ENCODE peak calls at places on chromosomes 4 and X, in seven cellular contexts. H, N, K, A, T, L and I are unnamed samples.

GRCh38 chrX:2708016-2708415 is 16.9 kb downstream of the CD99 start:
- DNase-seq in H (no peak), N (peak; percentile 40), K (no peak), A (no peak), T (peak; percentile 43), L (no peak), I (no peak)

GRCh38 chrX:121958886-121959285 is 911.5 kb downstream of the GLUD2 start:
- DNase-seq in H (no peak), N (no peak), K (no peak), A (no peak), T (peak; percentile 57), L (no peak), I (peak; percentile 27)

GRCh38 chr4:2714071-2714770 is 41.9 kb downstream of the TNIP2 start:
- DNase-seq in H (no peak), N (no peak), K (no peak), A (peak; percentile 71), T (no peak), L (no peak), I (peak; percentile 17)

GRCh38 chr4:163693776-163694175 is 199.3 kb downstream of the TMA16 start:
- DNase-seq in H (no peak), N (no peak), K (no peak), A (peak; percentile 87), T (peak; percentile 51), L (no peak), I (peak; percentile 92)

GRCh38 chr4:37799941-37800554 is 26.4 kb upstream of the PGM2 start:
- DNase-seq in H (no peak), N (no peak), K (no peak), A (peak; percentile 6), T (no peak), L (no peak), I (no peak)

GRCh38 chr4:183327827-183328226 is 5.6 kb upstream of the CLDN24 start:
- DNase-seq in H (no peak), N (no peak), K (no peak), A (no peak), T (no peak), L (no peak), I (no peak)

GRCh38 chrX:55767100-55767499 is 49.6 kb downstream of the RRAGB start:
- DNase-seq in H (no peak), N (no peak), K (no peak), A (peak; percentile 31), T (peak; percentile 9), L (no peak), I (peak; percentile 39)

GRCh38 chr4:117784266-117784665 is 250.0 kb upstream of the NDST3 start:
- DNase-seq in H (no peak), N (no peak), K (no peak), A (no peak), T (no peak), L (no peak), I (no peak)

GRCh38 chrX:146456058-146456457 is 353.5 kb upstream of the CXorf51B start:
- DNase-seq in H (no peak), N (no peak), K (no peak), A (no peak), T (no peak), L (no peak), I (no peak)

GRCh38 chr4:8471211-8471875 is 30.8 kb downstream of the TRMT44 start:
- DNase-seq in H (no peak), N (no peak), K (no peak), A (no peak), T (no peak), L (no peak), I (no peak)

GRCh38 chrX:39992300-39992699 is 105.5 kb downstream of the BCOR start:
- DNase-seq in H (no peak), N (no peak), K (no peak), A (no peak), T (no peak), L (no peak), I (no peak)

GRCh38 chrX:1582686-1583437 is 8.5 kb upstream of the AKAP17A start:
- DNase-seq in H (no peak), N (no peak), K (no peak), A (no peak), T (peak; percentile 52), L (peak; percentile 55), I (peak; percentile 18)

DNA sequence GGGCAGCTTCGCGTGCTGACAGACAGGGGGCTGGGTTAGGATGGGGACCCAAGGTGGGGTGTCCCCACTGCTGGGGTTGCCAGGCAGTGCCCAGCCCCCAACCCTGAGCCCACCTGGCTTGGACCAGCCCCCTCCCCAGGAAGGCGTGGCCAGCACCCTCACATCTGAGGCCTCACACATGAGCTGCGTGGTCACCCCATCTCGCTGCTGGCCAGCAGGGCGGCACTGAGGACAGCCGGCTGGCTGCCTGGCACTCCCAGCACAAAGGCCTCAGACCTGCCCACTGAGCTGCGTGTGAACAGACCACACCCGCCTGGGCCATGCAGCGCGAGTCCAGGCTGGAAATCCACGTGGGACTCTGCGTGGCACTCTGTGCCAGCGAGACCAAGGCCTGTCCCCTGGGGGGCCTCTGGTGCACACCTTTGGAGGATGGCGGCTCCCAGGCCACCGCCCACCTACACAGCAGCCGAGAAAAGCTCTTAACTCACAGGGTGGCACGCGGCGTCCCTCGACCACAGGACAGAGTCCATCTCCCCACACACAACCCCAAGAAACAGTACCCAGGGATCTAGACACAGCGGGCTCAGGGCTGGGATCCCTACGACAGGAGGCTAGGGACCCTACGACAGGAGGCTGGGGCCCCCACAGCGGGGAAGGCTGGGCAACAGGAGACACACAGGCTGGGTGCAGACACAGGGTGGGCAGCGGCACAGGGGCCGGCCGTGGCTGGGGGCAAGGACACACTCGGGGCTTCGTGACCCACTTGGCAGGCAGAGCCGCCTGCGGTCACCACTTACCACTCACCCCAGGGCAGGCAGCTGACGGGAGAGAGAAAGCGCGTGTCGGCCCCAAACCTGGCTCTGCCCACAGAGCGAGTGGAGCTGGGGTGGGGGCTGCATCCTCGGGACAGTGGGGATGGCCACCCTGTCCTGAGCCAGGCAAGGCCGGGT is 9.8 kb downstream of the DGKQ start:
- DNase-seq in H (no peak), N (no peak), K (no peak), A (no peak), T (no peak), L (no peak), I (no peak)
- H3K9ac ChIP-seq in H (no peak overlapping the region), N (no peak overlapping the region), K (no peak overlapping the region), A (no peak overlapping the region), T (no peak overlapping the region), L (peak overlapping the region; percentile 74), I (no peak overlapping the region)

DNA sequence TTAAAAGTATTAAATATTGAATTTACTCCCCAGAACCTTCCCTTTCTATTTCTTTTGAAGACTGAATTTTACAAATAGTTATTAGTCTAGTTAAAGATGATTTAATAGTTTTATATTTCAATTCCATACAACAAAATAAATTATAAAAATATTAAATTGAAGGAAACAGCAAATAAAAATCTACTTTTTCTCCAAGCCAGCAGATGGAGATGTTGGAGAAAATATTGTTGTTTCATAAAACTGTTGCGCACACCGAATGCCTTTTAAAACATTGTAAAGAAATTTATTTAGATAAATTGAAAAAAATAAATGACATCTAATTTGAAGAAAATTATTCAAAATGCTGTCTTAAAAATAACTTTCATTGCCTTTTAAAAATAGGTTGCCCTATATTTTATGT is 5.5 kb downstream of the GRIA2 start:
- DNase-seq in H (no peak), N (no peak), K (no peak), A (no peak), T (no peak), L (no peak), I (no peak)
- TF ChIP-seq CTCF in H (no peak), N (no peak), K (no peak), A (no peak), T (no peak), L (no peak), I (no peak)

DNA sequence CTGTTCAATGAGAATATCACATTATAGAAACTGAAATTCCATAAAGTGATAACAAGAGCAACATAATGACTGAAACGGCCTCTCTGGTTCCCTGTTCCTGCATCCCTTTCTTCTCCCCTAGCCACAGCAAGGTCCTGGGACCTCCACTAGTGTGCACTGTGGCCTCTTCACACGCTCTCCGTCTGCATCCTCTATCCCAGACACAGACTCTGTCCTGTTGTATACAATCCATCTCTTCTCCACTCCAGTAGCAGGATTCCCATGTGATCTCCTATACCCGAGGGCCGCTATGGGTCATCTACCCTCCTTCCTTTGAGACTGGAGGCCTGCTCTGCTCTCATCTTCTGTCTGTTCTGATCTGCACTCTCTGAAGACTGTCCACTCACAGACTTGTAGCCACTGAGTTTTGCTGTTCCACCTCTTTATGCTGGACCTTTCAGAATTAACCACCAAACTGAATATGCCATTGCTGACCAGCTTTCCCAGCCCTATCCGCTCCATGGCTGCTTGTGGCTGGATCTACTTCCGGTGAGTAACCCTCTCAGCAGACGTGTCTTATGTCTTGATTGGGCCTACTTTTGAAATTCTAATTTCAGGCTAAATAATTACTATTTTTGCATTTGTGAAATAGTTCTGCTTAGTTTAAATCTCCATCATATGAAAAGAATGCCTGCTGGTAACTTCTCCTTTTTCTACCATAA is 105.1 kb upstream of the NAP1L5 start:
- DNase-seq in H (no peak), N (no peak), K (no peak), A (peak; percentile 34), T (no peak), L (no peak), I (no peak)
- H3K36me3 ChIP-seq in H (no peaks in the 10 kb centered on the region), N (no peaks in the 10 kb centered on the region), K (no peaks in the 10 kb centered on the region), A (peaks cover 3% of the 10 kb centered on the region), T (no peaks in the 10 kb centered on the region), L (no peaks in the 10 kb centered on the region), I (no peaks in the 10 kb centered on the region)

DNA sequence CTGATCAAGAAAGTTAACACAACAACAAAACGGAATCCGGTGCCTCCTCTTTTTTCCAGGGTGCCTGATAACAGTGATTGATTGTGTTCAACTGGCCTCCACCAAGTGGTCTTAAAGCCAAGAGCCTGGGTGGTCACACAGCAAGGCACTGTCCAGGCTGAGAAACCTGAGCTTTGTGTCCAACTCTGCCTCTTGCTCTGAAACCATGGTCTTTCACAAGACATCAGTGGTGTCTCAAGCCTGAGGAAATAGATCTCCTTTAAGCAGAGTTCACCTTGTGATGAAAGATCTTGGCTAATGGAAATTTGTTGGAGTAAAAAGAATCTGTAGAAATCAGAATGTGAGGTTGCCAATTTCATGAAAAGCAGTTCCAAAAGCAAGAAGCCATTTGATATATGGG is 47.3 kb upstream of the ACSL1 start:
- DNase-seq in H (no peak), N (no peak), K (no peak), A (no peak), T (no peak), L (no peak), I (no peak)
- H3K9ac ChIP-seq in H (no peak overlapping the region), N (no peak overlapping the region), K (no peak overlapping the region), A (no peak overlapping the region), T (no peak overlapping the region), L (no peak overlapping the region), I (no peak overlapping the region)

DNA sequence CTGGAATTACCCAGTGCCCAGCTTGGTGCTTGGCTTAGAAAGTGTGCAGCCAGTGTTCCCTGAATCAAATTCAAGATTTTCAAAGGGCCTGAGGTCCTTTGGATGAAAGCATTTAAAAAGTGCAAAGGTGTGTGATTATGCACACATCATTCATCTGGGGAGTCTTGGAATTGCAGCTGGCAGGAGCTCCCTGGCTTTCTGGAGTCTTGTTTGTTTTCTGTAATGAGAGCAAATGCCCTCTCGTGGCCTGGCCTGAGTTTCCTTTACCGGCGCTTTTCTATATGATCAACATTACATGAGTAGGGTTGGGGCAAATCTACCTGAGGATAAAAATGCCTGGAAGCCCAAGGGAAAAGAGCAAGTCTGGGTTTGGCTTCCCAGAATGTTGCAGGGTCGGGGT is 24.6 kb upstream of the SORCS2 start:
- DNase-seq in H (no peak), N (no peak), K (no peak), A (no peak), T (no peak), L (no peak), I (no peak)
- TF ChIP-seq CTCF in H (no peak), N (no peak), K (peak; percentile 7), A (no peak), T (no peak), L (no peak), I (no peak)